ENCODE peak calls at places on chromosomes 2 and 18, in eight cellular contexts. One of them, this sample, is unnamed.
A peak's percentile ranks its signal among the peaks of the same experiment; 100 is the strongest.

GRCh38 chr18:49681387-49681786 is 119.5 kb downstream of the LIPG start:
- DNase-seq in dorsolateral prefrontal cortex: no peak
- DNase-seq in GM20000: no peak
- DNase-seq in B cell: no peak
- DNase-seq in AG09309: no peak
- DNase-seq in astrocyte of the spinal cord: no peak
- DNase-seq in pons: no peak
- DNase-seq in activated CD4-positive, alpha-beta T cell treated with anti-CD3 and anti-CD28 coated beads, Interleukin-2, amount 50 U/mL, for 48 hours: no peak
- DNase-seq in this sample: no peak

GRCh38 chr2:143455317-143455716 is 326.1 kb downstream of the ARHGAP15 start:
- DNase-seq in pons: no peak
- DNase-seq in astrocyte of the spinal cord: no peak
- DNase-seq in AG09309: no peak
- DNase-seq in dorsolateral prefrontal cortex: no peak
- DNase-seq in activated CD4-positive, alpha-beta T cell treated with anti-CD3 and anti-CD28 coated beads, Interleukin-2, amount 50 U/mL, for 48 hours: no peak
- DNase-seq in B cell: no peak
- DNase-seq in GM20000: no peak
- DNase-seq in this sample: no peak

GRCh38 chr2:165401285-165401852 is 68.1 kb upstream of the CSRNP3 start:
- DNase-seq in astrocyte of the spinal cord: peak; percentile 83
- DNase-seq in activated CD4-positive, alpha-beta T cell treated with anti-CD3 and anti-CD28 coated beads, Interleukin-2, amount 50 U/mL, for 48 hours: no peak
- DNase-seq in pons: peak; percentile 79
- DNase-seq in dorsolateral prefrontal cortex: no peak
- DNase-seq in GM20000: peak; percentile 9
- DNase-seq in B cell: no peak
- DNase-seq in AG09309: peak; percentile 64
- DNase-seq in this sample: peak; percentile 19

GRCh38 chr18:3058328-3059191 is 45.6 kb upstream of the LPIN2 start:
- DNase-seq in AG09309: no peak
- DNase-seq in GM20000: no peak
- DNase-seq in astrocyte of the spinal cord: no peak
- DNase-seq in activated CD4-positive, alpha-beta T cell treated with anti-CD3 and anti-CD28 coated beads, Interleukin-2, amount 50 U/mL, for 48 hours: no peak
- DNase-seq in B cell: no peak
- DNase-seq in dorsolateral prefrontal cortex: no peak
- DNase-seq in pons: no peak
- DNase-seq in this sample: no peak

GRCh38 chr18:58117685-58118403 is 73.8 kb downstream of the NEDD4L start:
- DNase-seq in AG09309: peak; percentile 51
- DNase-seq in activated CD4-positive, alpha-beta T cell treated with anti-CD3 and anti-CD28 coated beads, Interleukin-2, amount 50 U/mL, for 48 hours: no peak
- DNase-seq in pons: no peak
- DNase-seq in astrocyte of the spinal cord: peak; percentile 85
- DNase-seq in GM20000: no peak
- DNase-seq in dorsolateral prefrontal cortex: no peak
- DNase-seq in B cell: no peak
- DNase-seq in this sample: no peak

GRCh38 chr18:50428531-50429206 is 53.8 kb downstream of the SKA1 start:
- DNase-seq in astrocyte of the spinal cord: no peak
- DNase-seq in AG09309: no peak
- DNase-seq in activated CD4-positive, alpha-beta T cell treated with anti-CD3 and anti-CD28 coated beads, Interleukin-2, amount 50 U/mL, for 48 hours: no peak
- DNase-seq in dorsolateral prefrontal cortex: no peak
- DNase-seq in pons: no peak
- DNase-seq in B cell: no peak
- DNase-seq in GM20000: no peak
- DNase-seq in this sample: peak; percentile 19

GRCh38 chr2:230703514-230703913 is 9.1 kb upstream of the CAB39 start:
- DNase-seq in B cell: no peak
- DNase-seq in pons: no peak
- DNase-seq in AG09309: no peak
- DNase-seq in activated CD4-positive, alpha-beta T cell treated with anti-CD3 and anti-CD28 coated beads, Interleukin-2, amount 50 U/mL, for 48 hours: no peak
- DNase-seq in astrocyte of the spinal cord: no peak
- DNase-seq in GM20000: no peak
- DNase-seq in dorsolateral prefrontal cortex: no peak
- DNase-seq in this sample: no peak

GRCh38 chr2:105344704-105345345 is 7.5 kb downstream of the C2orf49 start:
- DNase-seq in activated CD4-positive, alpha-beta T cell treated with anti-CD3 and anti-CD28 coated beads, Interleukin-2, amount 50 U/mL, for 48 hours: no peak
- DNase-seq in AG09309: peak; percentile 10
- DNase-seq in pons: peak; percentile 35
- DNase-seq in B cell: no peak
- DNase-seq in dorsolateral prefrontal cortex: no peak
- DNase-seq in astrocyte of the spinal cord: peak; percentile 61
- DNase-seq in GM20000: no peak
- DNase-seq in this sample: peak; percentile 27

GRCh38 chr2:37877457-37878315 is 47.4 kb upstream of the RMDN2 start:
- DNase-seq in astrocyte of the spinal cord: peak; percentile 69
- DNase-seq in dorsolateral prefrontal cortex: no peak
- DNase-seq in GM20000: peak; percentile 33
- DNase-seq in B cell: no peak
- DNase-seq in activated CD4-positive, alpha-beta T cell treated with anti-CD3 and anti-CD28 coated beads, Interleukin-2, amount 50 U/mL, for 48 hours: no peak
- DNase-seq in pons: peak; percentile 78
- DNase-seq in AG09309: no peak
- DNase-seq in this sample: peak; percentile 75

GRCh38 chr18:56296381-56296780 is 342.0 kb downstream of the TXNL1 start:
- DNase-seq in B cell: no peak
- DNase-seq in activated CD4-positive, alpha-beta T cell treated with anti-CD3 and anti-CD28 coated beads, Interleukin-2, amount 50 U/mL, for 48 hours: no peak
- DNase-seq in dorsolateral prefrontal cortex: no peak
- DNase-seq in AG09309: no peak
- DNase-seq in pons: no peak
- DNase-seq in astrocyte of the spinal cord: no peak
- DNase-seq in GM20000: no peak
- DNase-seq in this sample: no peak

GRCh38 chr18:75638597-75639467 is 211.3 kb upstream of the SMIM21 start:
- DNase-seq in activated CD4-positive, alpha-beta T cell treated with anti-CD3 and anti-CD28 coated beads, Interleukin-2, amount 50 U/mL, for 48 hours: no peak
- DNase-seq in pons: peak; percentile 61
- DNase-seq in dorsolateral prefrontal cortex: peak; percentile 57
- DNase-seq in GM20000: no peak
- DNase-seq in B cell: no peak
- DNase-seq in AG09309: no peak
- DNase-seq in astrocyte of the spinal cord: peak; percentile 71
- DNase-seq in this sample: no peak

GRCh38 chr2:42049411-42050349 is 1.9 kb downstream of the PKDCC start:
- DNase-seq in activated CD4-positive, alpha-beta T cell treated with anti-CD3 and anti-CD28 coated beads, Interleukin-2, amount 50 U/mL, for 48 hours: no peak
- DNase-seq in pons: no peak
- DNase-seq in AG09309: no peak
- DNase-seq in dorsolateral prefrontal cortex: no peak
- DNase-seq in astrocyte of the spinal cord: no peak
- DNase-seq in B cell: no peak
- DNase-seq in GM20000: no peak
- DNase-seq in this sample: no peak

GRCh38 chr18:10500038-10500437 is 25.8 kb upstream of the NAPG start:
- DNase-seq in GM20000: no peak
- DNase-seq in AG09309: no peak
- DNase-seq in astrocyte of the spinal cord: no peak
- DNase-seq in B cell: no peak
- DNase-seq in pons: no peak
- DNase-seq in dorsolateral prefrontal cortex: no peak
- DNase-seq in activated CD4-positive, alpha-beta T cell treated with anti-CD3 and anti-CD28 coated beads, Interleukin-2, amount 50 U/mL, for 48 hours: no peak
- DNase-seq in this sample: no peak

GRCh38 chr2:23679044-23679443 is 247.9 kb downstream of the ATAD2B start:
- DNase-seq in astrocyte of the spinal cord: no peak
- DNase-seq in pons: no peak
- DNase-seq in dorsolateral prefrontal cortex: no peak
- DNase-seq in GM20000: no peak
- DNase-seq in AG09309: no peak
- DNase-seq in B cell: no peak
- DNase-seq in activated CD4-positive, alpha-beta T cell treated with anti-CD3 and anti-CD28 coated beads, Interleukin-2, amount 50 U/mL, for 48 hours: no peak
- DNase-seq in this sample: no peak

GRCh38 chr2:48852938-48853337 is 97.4 kb upstream of the LHCGR start:
- DNase-seq in dorsolateral prefrontal cortex: no peak
- DNase-seq in pons: no peak
- DNase-seq in GM20000: no peak
- DNase-seq in activated CD4-positive, alpha-beta T cell treated with anti-CD3 and anti-CD28 coated beads, Interleukin-2, amount 50 U/mL, for 48 hours: no peak
- DNase-seq in AG09309: no peak
- DNase-seq in astrocyte of the spinal cord: peak; percentile 59
- DNase-seq in B cell: no peak
- DNase-seq in this sample: no peak

GRCh38 chr2:10783421-10783820 is 29.2 kb downstream of the PDIA6 start:
- DNase-seq in astrocyte of the spinal cord: peak; percentile 14
- DNase-seq in dorsolateral prefrontal cortex: no peak
- DNase-seq in GM20000: no peak
- DNase-seq in AG09309: no peak
- DNase-seq in activated CD4-positive, alpha-beta T cell treated with anti-CD3 and anti-CD28 coated beads, Interleukin-2, amount 50 U/mL, for 48 hours: no peak
- DNase-seq in pons: no peak
- DNase-seq in B cell: no peak
- DNase-seq in this sample: no peak

This sample was measured in SK-N-SH.